ENCODE peak calls at places on chromosomes 6 and 20, in five cellular contexts. R is K562, T is HepG2, W is GM12878, S is H1. N is an unnamed sample. For H3K27me3, the result is how much of the 10 kb centered on the place peaks cover.

GRCh38 chr6:117613920-117614535 is 11.7 kb upstream of the GOPC start:
- DNase-seq in R (no peak), T (no peak), W (no peak), S (no peak), N (peak)

GRCh38 chr20:11692567-11692966 is 225.1 kb upstream of the BTBD3 start:
- DNase-seq in R (no peak), T (no peak), W (no peak), S (no peak), N (no peak)

GRCh38 chr6:3311798-3312197 is 53.1 kb downstream of the PSMG4 start:
- DNase-seq in R (no peak), T (no peak), W (no peak), S (no peak), N (peak)

GRCh38 chr6:124961784-124962611 is at the start of gene RNF217:
- DNase-seq in R (peak), T (no peak), W (no peak), S (no peak), N (peak)

GRCh38 chr20:32521780-32522524 is 63.2 kb downstream of the NOL4L start:
- DNase-seq in R (peak), T (peak), W (no peak), S (peak), N (peak)

GRCh38 chr6:21371676-21372161 is 221.8 kb upstream of the SOX4 start:
- DNase-seq in R (no peak), T (peak), W (no peak), S (no peak), N (no peak)

GRCh38 chr6:162814417-162814988 is 86.7 kb downstream of the PACRG start:
- DNase-seq in R (no peak), T (no peak), W (no peak), S (no peak), N (no peak)

GRCh38 chr6:116847234-116847633 is 18.4 kb upstream of the GPRC6A start:
- DNase-seq in R (no peak), T (peak), W (no peak), S (no peak), N (peak)

GRCh38 chr6:163768905-163769304 is 354.4 kb downstream of the QKI start:
- DNase-seq in R (no peak), T (no peak), W (no peak), S (no peak), N (no peak)

GRCh38 chr20:34574861-34575260 is 16.3 kb downstream of the MAP1LC3A start:
- DNase-seq in R (no peak), T (no peak), W (no peak), S (no peak), N (no peak)

GRCh38 chr6:160042014-160042773 is 73.3 kb downstream of the IGF2R start:
- DNase-seq in R (no peak), T (no peak), W (no peak), S (no peak), N (no peak)
- TF ChIP-seq CREB1 in R (no peak), T (no peak), W (no peak), S (no peak), N (no peak)

GRCh38 chr6:67683960-67684359 is 951.1 kb upstream of the ADGRB3 start:
- DNase-seq in R (no peak), T (no peak), W (no peak), S (no peak), N (no peak)

GRCh38 chr6:67680297-67680932 is 954.7 kb upstream of the ADGRB3 start:
- DNase-seq in R (no peak), T (no peak), W (no peak), S (no peak), N (no peak)

GRCh38 chr6:67676892-67677291 is 958.2 kb upstream of the ADGRB3 start:
- DNase-seq in R (no peak), T (no peak), W (no peak), S (no peak), N (no peak)

GRCh38 chr6:67679566-67680296 is 955.4 kb upstream of the ADGRB3 start:
- DNase-seq in R (no peak), T (no peak), W (no peak), S (no peak), N (no peak)
- H3K27me3 ChIP-seq in R (under half), T (under half), W (under half), S (under half), N (under half)

GRCh38 chr6:43977404-43978111 is 149.7 kb downstream of the MRPL14 start:
- DNase-seq in R (no peak), T (no peak), W (peak), S (no peak), N (no peak)
- TF ChIP-seq CTCF in R (peak), T (no peak), W (peak), S (no peak), N (no peak)

GRCh38 chr20:25987073-25987927 is 290.6 kb upstream of the ZNF337 start:
- DNase-seq in R (peak), T (no peak), W (no peak), S (no peak), N (peak)

GRCh38 chr20:25989196-25989595 is 292.5 kb upstream of the ZNF337 start:
- DNase-seq in R (no peak), T (no peak), W (no peak), S (no peak), N (no peak)

GRCh38 chr20:25985597-25985996 is 288.9 kb upstream of the ZNF337 start:
- DNase-seq in R (no peak), T (no peak), W (no peak), S (no peak), N (no peak)

DNA sequence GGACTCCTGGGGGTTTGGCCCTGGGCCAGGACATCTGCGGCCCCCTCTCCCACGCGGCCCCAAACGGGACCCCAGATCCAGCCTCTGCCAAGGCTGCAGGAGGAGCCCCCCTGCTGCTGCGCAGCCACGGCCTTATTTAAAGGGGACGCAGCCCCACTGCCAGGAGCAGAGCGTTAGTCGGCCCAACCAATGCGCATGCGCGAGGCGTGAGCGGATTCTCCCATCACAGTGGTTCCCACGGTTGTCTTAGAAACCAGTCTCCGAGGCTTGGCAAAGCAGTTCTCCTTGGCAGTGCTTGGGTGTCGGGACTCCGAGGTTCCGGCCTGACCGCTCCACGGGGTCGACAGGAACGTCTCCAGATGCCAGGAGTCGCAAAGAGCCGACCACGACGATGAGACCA is 288.3 kb upstream of the ZNF337 start:
- DNase-seq in R (peak), T (no peak), W (no peak), S (no peak), N (no peak)
- TF ChIP-seq CREB1 in R (no peak), T (no peak), W (no peak), S (no peak), N (no peak)

DNA sequence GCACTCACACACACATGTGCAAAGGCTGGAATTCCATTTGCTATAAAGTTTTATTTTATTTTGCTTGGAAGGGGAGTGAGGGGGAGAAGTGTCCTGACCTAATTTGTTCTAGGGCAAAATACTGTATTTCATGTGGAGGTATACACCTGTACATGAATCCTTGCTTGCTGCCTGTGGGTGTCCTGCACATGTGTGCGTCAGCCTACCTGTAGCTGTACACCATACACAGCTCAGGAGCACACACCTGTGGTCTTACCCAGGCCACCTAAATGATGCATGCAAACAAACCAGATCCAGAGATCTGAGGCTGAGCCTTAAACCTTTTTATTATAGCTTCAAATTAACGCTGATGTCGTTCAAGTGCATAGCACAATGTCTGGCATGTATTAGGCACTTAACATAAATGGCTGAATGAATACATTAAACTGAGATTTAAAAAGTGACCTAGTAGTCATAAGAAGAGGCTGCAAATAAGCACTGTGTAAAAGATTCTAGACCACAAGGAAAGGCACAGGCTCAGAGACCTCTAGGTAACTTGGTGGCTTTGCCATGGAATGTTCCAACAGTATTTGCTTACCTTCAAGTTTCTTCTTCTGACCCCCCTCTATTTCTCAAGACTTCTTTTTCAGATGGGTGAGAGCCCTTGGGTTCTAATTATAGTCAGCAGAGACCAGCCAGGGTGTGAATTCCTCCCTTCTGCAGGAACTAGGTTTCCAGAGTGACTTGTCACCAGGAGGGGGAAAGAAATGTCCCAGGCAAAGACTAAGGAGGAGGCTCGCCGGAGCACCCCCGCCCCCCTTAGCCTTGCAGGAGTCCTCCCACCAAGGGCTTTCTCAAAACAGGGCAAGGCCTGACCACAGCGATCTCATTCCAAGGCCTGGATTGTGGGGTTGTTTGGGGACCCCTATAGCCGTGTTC is 13.4 kb downstream of the FOXC1 start:
- DNase-seq in R (no peak), T (no peak), W (no peak), S (no peak), N (peak)
- H3K27me3 ChIP-seq in R (under half), T (under half), W (under half), S (half or more), N (half or more)

GRCh38 chr6:109443425-109443950 is 3.0 kb downstream of the SMPD2 start:
- DNase-seq in R (no peak), T (no peak), W (no peak), S (no peak), N (no peak)

GRCh38 chr6:109442393-109442924 is 1.9 kb downstream of the SMPD2 start:
- DNase-seq in R (no peak), T (no peak), W (no peak), S (no peak), N (no peak)

GRCh38 chr6:109441069-109441816 is 719 bp downstream of the SMPD2 start:
- DNase-seq in R (peak), T (peak), W (no peak), S (no peak), N (peak)

GRCh38 chr6:109445382-109445781 is 4.9 kb downstream of the SMPD2 start:
- DNase-seq in R (peak), T (no peak), W (no peak), S (no peak), N (no peak)

DNA sequence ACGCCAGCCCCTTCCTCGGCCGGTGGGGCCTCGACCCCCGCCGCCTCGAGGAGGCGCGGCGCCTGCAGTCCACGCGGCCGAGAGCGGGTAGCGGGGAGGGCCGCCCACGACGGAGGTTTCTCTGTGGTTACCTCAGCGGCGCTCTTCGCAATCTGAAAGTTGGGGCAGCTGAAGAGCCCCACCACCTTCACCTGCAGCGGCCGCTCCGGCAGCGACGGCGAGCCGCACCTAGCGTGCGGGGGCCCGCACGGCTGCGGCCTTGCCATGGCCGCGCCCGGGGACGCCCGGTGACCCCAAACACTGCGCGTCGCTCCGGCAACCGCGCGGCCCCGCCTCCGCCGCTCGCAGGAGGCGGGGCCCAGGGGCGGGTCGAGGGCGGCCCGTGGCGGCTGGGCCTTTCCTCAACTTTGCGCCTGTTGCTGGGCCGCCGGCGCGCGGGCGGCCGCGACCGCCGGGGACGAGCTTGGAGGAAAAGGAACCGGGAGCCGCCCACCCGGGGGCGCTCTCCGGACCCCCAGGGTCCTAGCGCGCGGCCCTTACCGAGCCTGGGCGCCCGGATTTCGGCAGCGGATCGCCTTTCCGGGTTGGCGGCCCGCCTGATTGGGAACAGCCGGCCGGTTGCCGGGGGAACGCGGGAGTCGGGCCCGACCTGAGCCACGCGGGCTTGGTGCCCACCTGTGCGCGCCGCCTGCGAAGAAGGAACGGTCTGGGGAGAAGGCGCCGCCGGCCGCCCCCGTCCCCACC is at the start of the genes PPIL6 and SMPD2:
- DNase-seq in R (peak), T (peak), W (no peak), S (peak), N (peak)
- TF ChIP-seq CTCF in R (no peak), T (peak), W (no peak), S (no peak), N (peak)

GRCh38 chr6:28920281-28920680 is 3.5 kb downstream of the TRIM27 start:
- DNase-seq in R (no peak), T (no peak), W (no peak), S (no peak), N (no peak)

GRCh38 chr6:28910901-28911680 is 12.7 kb downstream of the TRIM27 start:
- DNase-seq in R (no peak), T (no peak), W (no peak), S (no peak), N (no peak)

GRCh38 chr6:28914941-28915340 is 8.8 kb downstream of the TRIM27 start:
- DNase-seq in R (no peak), T (no peak), W (no peak), S (no peak), N (no peak)
- TF ChIP-seq CREB1 in R (no peak), T (no peak), W (no peak), S (no peak), N (no peak)

DNA sequence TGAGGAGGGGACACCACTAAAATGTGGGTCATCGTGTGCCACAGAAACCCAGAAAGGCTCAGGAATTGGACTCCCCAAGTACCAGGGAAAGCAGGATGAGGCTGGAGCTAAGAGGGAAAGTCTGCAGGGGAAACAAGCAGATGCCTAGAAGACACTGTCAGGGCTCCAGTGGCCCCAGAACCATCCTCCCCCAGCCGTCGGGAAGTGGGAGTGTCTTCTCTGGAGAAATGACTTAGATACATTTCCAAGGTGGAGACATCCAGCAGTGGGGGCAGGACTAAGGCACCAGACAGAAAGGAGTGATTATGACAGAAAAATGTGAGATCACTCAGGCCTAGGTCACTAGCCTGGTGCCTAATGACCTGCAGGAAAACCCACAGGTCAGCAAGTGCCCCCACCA is 36.0 kb upstream of the VSX1 start:
- DNase-seq in R (no peak), T (no peak), W (no peak), S (no peak), N (no peak)
- H3K27me3 ChIP-seq in R (under half), T (under half), W (under half), S (under half), N (under half)

GRCh38 chr6:144710207-144710606 is 425.1 kb downstream of the UTRN start:
- DNase-seq in R (no peak), T (no peak), W (no peak), S (no peak), N (no peak)

GRCh38 chr6:144714031-144714732 is 429.0 kb downstream of the UTRN start:
- DNase-seq in R (no peak), T (no peak), W (no peak), S (no peak), N (no peak)

GRCh38 chr6:144718431-144718830 is 433.3 kb downstream of the UTRN start:
- DNase-seq in R (no peak), T (no peak), W (no peak), S (no peak), N (no peak)

GRCh38 chr6:144712541-144712940 is 427.4 kb downstream of the UTRN start:
- DNase-seq in R (no peak), T (no peak), W (no peak), S (no peak), N (no peak)

GRCh38 chr6:144715344-144715743 is 430.2 kb downstream of the UTRN start:
- DNase-seq in R (no peak), T (no peak), W (no peak), S (no peak), N (no peak)
- TF ChIP-seq CTCF in R (no peak), T (no peak), W (no peak), S (no peak), N (no peak)

GRCh38 chr6:41714556-41715273 is 20.7 kb downstream of the TFEB start:
- DNase-seq in R (no peak), T (no peak), W (no peak), S (no peak), N (no peak)
- TF ChIP-seq CREB1 in R (no peak), T (no peak), W (no peak), S (no peak), N (no peak)

N was measured in GM23338.